ENCODE peak calls at places on chromosome 2, in four cellular contexts. Z, A, P and M are unnamed samples.

GRCh38 chr2:219230201-219230540 is 565 bp downstream of the ANKZF1 start:
- DNase-seq in A (no peak), Z (peak), P (peak), M (peak)

GRCh38 chr2:162825578-162825977 is 13.0 kb downstream of the KCNH7 start:
- DNase-seq in Z (no peak), P (no peak), A (no peak), M (no peak)

GRCh38 chr2:30266051-30266621 is 34.8 kb downstream of the LBH start:
- DNase-seq in P (no peak), Z (no peak), A (peak), M (no peak)

GRCh38 chr2:37984176-37984575 is 59.1 kb downstream of the RMDN2 start:
- DNase-seq in A (no peak), P (no peak), Z (no peak), M (no peak)

GRCh38 chr2:108884629-108885028 is 98.1 kb downstream of the CCDC138 start:
- DNase-seq in Z (no peak), A (no peak), P (no peak), M (no peak)

GRCh38 chr2:101571951-101572350 is 97.0 kb upstream of the RFX8 start:
- DNase-seq in A (no peak), Z (no peak), P (no peak), M (no peak)

GRCh38 chr2:220664272-220665107 is 907.6 kb downstream of the EPHA4 start:
- DNase-seq in A (no peak), Z (no peak), P (no peak), M (no peak)

GRCh38 chr2:9112079-9112721 is 94.4 kb upstream of the ASAP2 start:
- DNase-seq in A (no peak), Z (no peak), P (peak), M (peak)

GRCh38 chr2:170736628-170737027 is 21.5 kb downstream of the SP5 start:
- DNase-seq in A (no peak), P (no peak), Z (no peak), M (no peak)

GRCh38 chr2:62266433-62267038 is 70.6 kb downstream of the B3GNT2 start:
- DNase-seq in A (no peak), Z (no peak), P (no peak), M (no peak)

GRCh38 chr2:106523980-106524665 is 37.0 kb downstream of the CD8B2 start:
- DNase-seq in A (no peak), Z (no peak), P (no peak), M (no peak)

GRCh38 chr2:200681731-200682130 is 95.9 kb downstream of the AOX1 start:
- DNase-seq in P (no peak), A (no peak), Z (no peak), M (no peak)

GRCh38 chr2:10894264-10894935 is 17.3 kb upstream of the KCNF1 start:
- DNase-seq in Z (peak), P (no peak), A (no peak), M (no peak)

GRCh38 chr2:146048141-146048540 is 1528.2 kb upstream of the ZEB2 start:
- DNase-seq in P (no peak), Z (no peak), A (no peak), M (no peak)

GRCh38 chr2:159586034-159586433 is 30.3 kb downstream of the BAZ2B start:
- DNase-seq in P (no peak), A (no peak), Z (no peak), M (no peak)

GRCh38 chr2:63127594-63127993 is 77.0 kb downstream of the OTX1 start:
- DNase-seq in Z (no peak), A (no peak), P (no peak), M (no peak)

GRCh38 chr2:15844099-15844801 is 96.1 kb upstream of the MYCN start:
- DNase-seq in Z (no peak), A (no peak), P (no peak), M (no peak)

GRCh38 chr2:231785822-231786176 is 446 bp upstream of the COPS7B start:
- DNase-seq in A (no peak), P (no peak), Z (no peak), M (no peak)

GRCh38 chr2:14720319-14720718 is 87.8 kb downstream of the LRATD1 start:
- DNase-seq in A (no peak), Z (no peak), P (no peak), M (peak)

DNA sequence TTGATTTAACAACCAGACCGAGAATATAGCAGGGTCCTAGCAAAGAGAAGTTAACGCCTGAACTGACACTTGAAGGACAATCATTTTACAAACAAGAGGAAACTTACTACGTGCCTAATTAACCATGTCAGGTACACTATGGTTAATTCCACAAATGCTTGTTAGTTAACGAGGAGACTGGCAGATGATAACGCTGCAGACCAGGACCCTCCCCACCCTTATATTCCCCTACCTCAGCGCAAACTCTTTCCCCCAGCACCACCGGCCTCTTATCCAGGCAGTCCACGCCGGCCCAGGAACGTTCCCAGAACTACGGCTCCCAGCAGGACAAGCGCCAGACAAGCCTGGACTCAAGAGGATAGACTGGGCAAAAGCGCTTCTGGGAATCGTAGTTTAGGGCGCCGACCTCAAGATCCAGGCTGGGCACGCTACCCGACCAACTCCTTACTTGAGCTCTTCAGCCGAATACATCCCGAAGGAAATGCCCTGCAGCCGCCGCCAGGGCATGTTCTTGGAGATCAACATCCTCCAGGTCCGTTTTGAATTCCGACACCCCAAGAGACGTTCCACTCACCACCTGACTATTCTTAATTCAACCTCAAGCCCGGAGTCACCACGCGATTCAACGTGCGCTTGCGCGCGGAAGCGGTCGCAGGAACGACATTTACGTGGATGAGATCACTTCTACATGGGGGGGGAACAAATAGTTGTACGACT is at the start of gene POLR1A:
- DNase-seq in A (peak), P (peak), Z (peak), M (peak)
- TF ChIP-seq CTCF in A (no peak), P (no peak), Z (no peak), M (no peak)

DNA sequence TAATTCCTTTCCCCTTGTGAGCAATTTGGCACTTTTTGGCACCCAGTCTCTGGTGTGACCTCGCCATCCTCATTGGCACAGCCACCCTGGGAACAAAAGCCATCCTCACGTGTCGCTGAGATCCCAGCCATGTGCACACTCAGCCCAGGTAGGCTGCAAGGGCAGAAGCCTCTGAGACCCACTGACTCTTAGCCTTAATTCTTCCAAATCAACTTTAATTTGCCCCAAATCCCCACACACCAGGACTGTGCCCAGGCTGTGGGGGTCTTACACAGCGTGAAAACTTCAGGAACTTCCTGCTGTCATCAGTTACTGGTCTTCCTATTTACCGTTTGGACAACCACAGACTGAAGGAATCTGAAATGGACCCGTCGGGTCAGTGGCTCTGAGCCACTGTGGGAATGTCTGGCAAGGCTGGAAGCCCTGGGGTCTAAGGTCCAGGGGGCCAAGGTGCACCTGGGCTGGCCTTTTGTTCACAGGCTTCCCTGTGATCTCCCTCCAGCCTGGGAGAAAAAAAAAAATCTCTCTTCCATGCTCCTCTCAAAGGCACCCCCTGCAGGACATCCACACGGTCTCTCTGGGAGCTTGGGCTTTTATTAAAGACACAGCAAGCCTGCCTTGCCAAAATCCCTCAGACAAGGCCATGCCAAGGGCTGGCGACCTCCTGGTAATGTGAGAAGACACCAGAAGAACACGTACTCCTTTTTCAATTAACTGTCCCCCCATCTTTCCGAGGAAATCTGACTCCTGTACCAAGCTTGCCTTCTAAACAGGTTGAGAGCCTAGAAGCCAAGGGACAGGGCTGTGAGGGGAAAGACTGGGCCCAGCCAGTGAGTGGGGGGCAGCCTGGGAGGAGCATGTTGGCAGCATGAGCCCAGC is 42.1 kb upstream of the LAPTM4A start:
- DNase-seq in P (peak), A (no peak), Z (peak), M (peak)
- H3K27ac ChIP-seq in P (no peak), A (no peak), Z (peak), M (peak)

DNA sequence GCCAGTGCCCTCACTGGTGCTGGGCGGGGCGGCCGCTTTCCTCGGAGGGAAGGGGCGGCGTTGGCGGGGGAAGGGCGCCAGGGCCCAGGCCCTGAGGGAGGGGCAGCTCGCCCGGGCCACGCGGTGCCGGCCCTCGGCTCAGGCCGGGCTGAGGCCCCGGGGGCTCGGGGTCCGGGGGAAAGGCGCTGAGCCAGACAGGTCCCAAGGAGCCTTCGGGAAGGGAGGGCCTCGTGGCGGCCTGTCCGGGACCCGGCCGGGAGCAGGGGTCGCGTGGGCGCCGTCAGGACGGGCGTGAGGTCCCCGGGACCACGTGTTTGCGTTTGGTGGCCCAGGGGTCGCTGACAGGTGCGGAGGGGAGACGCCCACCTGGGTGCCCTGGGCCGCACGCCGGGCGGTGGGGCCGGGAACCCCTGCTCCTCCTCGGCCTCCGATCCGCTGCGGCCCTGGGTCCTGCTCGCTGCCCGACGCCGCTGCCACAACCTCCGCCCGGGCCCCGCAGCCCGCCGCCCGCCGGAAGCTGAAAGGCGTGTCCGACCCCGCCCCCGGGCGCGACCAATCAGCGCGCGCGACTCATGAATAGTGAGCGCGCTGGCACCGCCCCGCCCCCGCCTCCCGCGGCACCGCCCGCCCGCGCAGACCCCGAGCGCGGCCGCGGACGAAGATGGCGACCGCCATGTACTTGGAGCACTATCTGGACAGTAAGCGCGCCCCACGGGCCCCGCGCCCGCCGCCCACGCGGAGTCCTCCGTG is at the start of gene ING5:
- DNase-seq in Z (peak), P (peak), A (peak), M (peak)
- TF ChIP-seq CTCF in Z (no peak), P (no peak), A (no peak), M (no peak)

DNA sequence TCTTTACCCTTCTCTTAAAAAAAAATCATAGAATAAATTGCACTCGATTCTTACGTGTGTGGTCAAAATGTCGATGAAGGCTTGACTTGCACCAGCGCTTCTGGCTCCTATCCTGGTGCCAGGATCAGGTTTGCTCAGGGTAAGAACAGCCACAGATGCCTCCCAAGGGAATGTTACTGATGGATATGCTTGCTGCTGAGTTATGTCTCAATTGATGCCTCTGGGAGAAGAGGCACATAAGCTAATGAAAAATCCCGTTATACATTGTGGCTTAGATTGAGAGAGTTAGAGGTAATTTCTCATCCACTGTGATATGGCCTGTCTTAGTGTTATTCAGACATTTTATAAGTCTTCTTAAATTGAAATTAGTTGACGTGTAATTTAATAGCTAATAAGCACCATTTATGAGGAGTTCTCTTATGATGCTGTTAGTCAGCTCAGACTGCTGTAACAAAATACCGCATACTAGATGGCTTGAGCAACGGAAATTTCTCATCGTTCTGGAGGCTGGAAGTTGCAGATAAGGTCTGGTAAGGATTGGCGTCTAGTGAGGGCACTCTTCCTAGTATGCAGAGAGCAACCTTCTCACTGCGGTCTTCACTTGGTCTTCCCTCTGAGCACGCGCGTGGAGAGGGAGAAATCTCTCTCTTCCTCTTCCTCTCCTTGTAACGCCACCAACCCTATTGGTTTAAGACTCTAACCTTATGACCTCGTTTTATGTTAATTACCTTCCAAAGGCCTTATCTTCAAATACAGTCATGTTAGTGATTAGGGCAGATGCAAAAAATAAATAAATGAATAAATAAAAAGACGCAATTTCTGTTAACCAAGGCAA is 116.6 kb upstream of the NOSTRIN start:
- DNase-seq in Z (no peak), A (no peak), P (peak), M (no peak)
- H3K27ac ChIP-seq in Z (no peak), A (no peak), P (peak), M (no peak)

GRCh38 chr2:7034313-7034712 is 117.1 kb downstream of the RNF144A start:
- DNase-seq in P (peak), A (no peak), Z (peak), M (no peak)
- TF ChIP-seq CTCF in P (peak), A (no peak), Z (peak), M (no peak)

GRCh38 chr2:186099772-186100171 is 361.2 kb downstream of the FSIP2 start:
- DNase-seq in Z (no peak), A (no peak), P (no peak), M (no peak)
- H3K27ac ChIP-seq in Z (no peak), A (no peak), P (no peak), M (no peak)

GRCh38 chr2:68911246-68911645 is 40.0 kb upstream of the BMP10 start:
- DNase-seq in A (no peak), Z (peak), P (no peak), M (no peak)

GRCh38 chr2:68911714-68912510 is 40.7 kb upstream of the BMP10 start:
- DNase-seq in Z (no peak), P (no peak), A (no peak), M (no peak)

GRCh38 chr2:68908392-68908970 is 37.3 kb upstream of the BMP10 start:
- DNase-seq in P (peak), A (peak), Z (no peak), M (peak)

GRCh38 chr2:68907923-68908253 is 36.7 kb upstream of the BMP10 start:
- DNase-seq in A (no peak), Z (no peak), P (no peak), M (no peak)

GRCh38 chr2:68909793-68910674 is 38.8 kb upstream of the BMP10 start:
- DNase-seq in A (peak), Z (peak), P (peak), M (peak)
- TF ChIP-seq CTCF in A (peak), Z (peak), P (peak), M (peak)

GRCh38 chr2:215404357-215404719 is 31.5 kb downstream of the FN1 start:
- DNase-seq in P (no peak), A (no peak), Z (no peak), M (no peak)

GRCh38 chr2:215401896-215402379 is 33.9 kb downstream of the FN1 start:
- DNase-seq in P (no peak), A (no peak), Z (no peak), M (no peak)

GRCh38 chr2:215407061-215407460 is 28.8 kb downstream of the FN1 start:
- DNase-seq in Z (no peak), A (no peak), P (no peak), M (no peak)

GRCh38 chr2:215405722-215406581 is 29.9 kb downstream of the FN1 start:
- DNase-seq in P (no peak), A (no peak), Z (no peak), M (no peak)

GRCh38 chr2:215403441-215404356 is 32.2 kb downstream of the FN1 start:
- DNase-seq in P (no peak), Z (no peak), A (no peak), M (no peak)
- H3K27ac ChIP-seq in P (no peak), Z (no peak), A (no peak), M (no peak)